ENCODE peak calls at places on chromosomes 5 and 9, in five cellular contexts. W, S, V, P and Q are unnamed samples.

GRCh38 chr5:27742805-27743204 is 704.4 kb upstream of the CDH9 start:
- DNase-seq in P (no peak), S (no peak), W (no peak), V (no peak), Q (no peak)

GRCh38 chr9:16809912-16810610 is 60.4 kb downstream of the BNC2 start:
- DNase-seq in V (no peak), W (no peak), S (no peak), P (no peak), Q (no peak)

GRCh38 chr5:132019857-132020555 is 8.5 kb upstream of the ACSL6 start:
- DNase-seq in S (no peak), V (no peak), P (no peak), W (no peak), Q (peak; percentile 70)

GRCh38 chr5:154368041-154368800 is 77.6 kb upstream of the SAP30L start:
- DNase-seq in S (peak; percentile 97), W (peak; percentile 83), V (no peak), P (peak; percentile 84), Q (no peak)

GRCh38 chr9:26786571-26786970 is 106.0 kb downstream of the CAAP1 start:
- DNase-seq in W (no peak), S (no peak), V (no peak), P (no peak), Q (no peak)

GRCh38 chr5:151811593-151812321 is 40.0 kb downstream of the G3BP1 start:
- DNase-seq in W (no peak), V (no peak), P (no peak), S (peak; percentile 84), Q (no peak)

GRCh38 chr5:137091473-137091872 is 407.7 kb downstream of the SPOCK1 start:
- DNase-seq in V (no peak), S (peak; percentile 17), P (no peak), W (peak; percentile 51), Q (no peak)

GRCh38 chr9:134534661-134535080 is 106.9 kb upstream of the COL5A1 start:
- DNase-seq in S (no peak), W (no peak), P (no peak), V (no peak), Q (peak; percentile 39)

GRCh38 chr9:115882911-115883310 is 270.7 kb upstream of the PAPPA start:
- DNase-seq in V (no peak), S (peak; percentile 33), P (peak; percentile 22), W (no peak), Q (no peak)

GRCh38 chr5:137199966-137200365 is 299.2 kb downstream of the SPOCK1 start:
- DNase-seq in W (no peak), V (no peak), P (peak; percentile 20), S (peak; percentile 17), Q (no peak)

GRCh38 chr5:10536511-10536910 is 27.4 kb upstream of the ANKRD33B start:
- DNase-seq in S (no peak), V (no peak), P (no peak), W (no peak), Q (no peak)

GRCh38 chr5:118646917-118647316 is 341.4 kb downstream of the DTWD2 start:
- DNase-seq in V (no peak), W (peak; percentile 12), P (no peak), S (no peak), Q (no peak)

GRCh38 chr5:90408571-90409317 is 812 bp downstream of the CETN3 start:
- DNase-seq in S (no peak), V (no peak), W (peak; percentile 16), P (no peak), Q (no peak)

GRCh38 chr9:137606005-137606601 is 617 bp downstream of the ARRDC1 start:
- DNase-seq in W (peak; percentile 56), V (peak; percentile 54), S (no peak), P (no peak), Q (peak; percentile 74)

GRCh38 chr9:137605146-137606004 is at the start of gene ARRDC1:
- DNase-seq in V (peak; percentile 94), W (peak; percentile 96), P (peak; percentile 92), S (peak; percentile 93), Q (peak; percentile 98)

GRCh38 chr9:137607141-137607857 is 1.8 kb downstream of the ARRDC1 start:
- DNase-seq in S (no peak), W (no peak), P (no peak), V (no peak), Q (no peak)

GRCh38 chr9:137604345-137605145 is 941 bp upstream of the ARRDC1 start:
- DNase-seq in P (no peak), W (peak; percentile 39), V (no peak), S (no peak), Q (peak; percentile 25)

GRCh38 chr9:137606734-137607138 is 1.2 kb downstream of the ARRDC1 start:
- DNase-seq in W (no peak), P (no peak), S (no peak), V (no peak), Q (no peak)
- H3K4me1 ChIP-seq in W (peaks cover 14% of the 10 kb centered on the region), P (peaks cover 26% of the 10 kb centered on the region), S (peaks cover 18% of the 10 kb centered on the region), V (peaks cover 19% of the 10 kb centered on the region), Q (peaks cover 23% of the 10 kb centered on the region)

DNA sequence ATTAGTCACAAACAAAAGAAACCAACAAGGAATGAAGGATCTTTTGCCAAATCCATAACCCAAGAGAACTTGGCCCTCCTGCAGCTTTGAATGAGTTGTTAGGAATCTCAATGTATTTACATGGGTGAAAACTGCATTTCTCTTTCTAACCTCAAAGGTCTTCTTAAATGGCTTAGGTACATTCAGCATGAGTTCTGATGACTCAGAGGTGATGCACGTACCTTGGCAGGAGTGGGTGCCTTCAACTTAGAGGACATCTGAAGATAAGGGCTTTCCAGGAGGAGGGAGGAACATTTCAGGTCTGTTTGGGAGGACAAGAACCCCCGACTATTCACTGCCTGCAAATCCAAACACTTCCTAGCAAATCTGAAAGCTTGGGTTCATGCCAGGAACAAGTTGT is 65.8 kb downstream of the IRX2 start:
- DNase-seq in S (peak; percentile 0), W (no peak), P (no peak), V (no peak), Q (no peak)
- H3K27ac ChIP-seq in S (no peak overlapping the region), W (no peak overlapping the region), P (no peak overlapping the region), V (no peak overlapping the region), Q (no peak overlapping the region)

GRCh38 chr9:124284940-124285441 is 27.2 kb downstream of the NEK6 start:
- DNase-seq in W (no peak), P (no peak), V (no peak), S (peak; percentile 64), Q (no peak)
- H3K4me1 ChIP-seq in W (peaks cover 25% of the 10 kb centered on the region), P (peaks cover 69% of the 10 kb centered on the region), V (peaks cover 30% of the 10 kb centered on the region), S (no peaks in the 10 kb centered on the region), Q (peaks cover 42% of the 10 kb centered on the region)

GRCh38 chr5:180982008-180982741 is 6.5 kb upstream of the BTNL3 start:
- DNase-seq in V (no peak), W (no peak), S (no peak), P (no peak), Q (no peak)

GRCh38 chr5:180988592-180988991 is at the start of gene BTNL3:
- DNase-seq in V (no peak), W (no peak), P (no peak), S (no peak), Q (no peak)

GRCh38 chr5:180990086-180990888 is 1.6 kb downstream of the BTNL3 start:
- DNase-seq in P (no peak), S (no peak), V (no peak), W (no peak), Q (no peak)

GRCh38 chr5:180990889-180991257 is 2.2 kb downstream of the BTNL3 start:
- DNase-seq in W (no peak), P (no peak), S (no peak), V (no peak), Q (no peak)

DNA sequence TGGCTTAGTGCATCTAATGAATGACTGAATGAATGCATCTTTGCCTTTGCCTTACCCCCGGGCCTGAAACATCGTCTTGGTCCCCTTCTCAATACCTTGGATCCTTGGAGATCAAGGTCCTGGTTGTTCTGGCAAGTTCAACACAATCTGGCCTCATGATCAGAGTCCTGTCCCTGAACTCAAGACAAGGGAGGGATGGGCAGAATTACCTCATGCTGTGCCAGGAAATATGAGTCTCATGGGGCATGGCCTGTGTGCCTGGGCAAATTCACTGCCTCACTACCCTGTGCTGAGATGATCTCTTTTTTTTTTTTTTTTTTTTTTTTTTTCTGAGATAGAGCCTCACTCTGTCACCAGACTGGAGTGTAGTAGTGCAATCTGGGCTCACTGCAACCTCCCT is 635 bp upstream of the BTNL3 start:
- DNase-seq in W (no peak), V (no peak), S (no peak), P (no peak), Q (peak; percentile 65)
- H3K27ac ChIP-seq in W (no peak overlapping the region), V (no peak overlapping the region), S (no peak overlapping the region), P (no peak overlapping the region), Q (peak overlapping the region; percentile 79)

DNA sequence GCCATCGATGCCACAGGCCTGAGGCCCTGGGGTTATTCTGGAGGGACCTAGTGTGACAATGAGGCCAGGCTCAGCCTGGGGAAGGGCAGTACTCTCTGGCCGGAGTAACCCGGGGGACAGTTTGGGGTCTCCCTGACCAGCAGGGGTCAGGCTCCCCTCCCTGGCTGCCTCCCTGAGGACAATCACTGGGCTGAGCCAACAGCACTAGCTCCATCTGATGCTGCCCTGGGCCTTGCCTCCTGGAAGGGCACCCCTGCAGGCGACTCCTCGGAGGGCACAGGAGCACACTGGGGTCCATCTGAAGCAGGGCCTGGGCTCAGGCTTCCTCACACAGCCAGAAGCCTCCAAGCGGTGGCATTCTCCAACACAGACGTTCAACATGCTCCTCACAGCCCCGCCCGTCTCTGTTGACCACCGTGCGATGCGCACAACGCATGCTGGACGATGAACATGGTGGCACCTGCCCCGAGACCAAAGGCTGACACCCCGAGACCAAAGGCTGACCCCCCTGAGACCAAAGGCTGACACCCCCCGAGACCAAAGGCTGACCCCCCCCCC is 68.3 kb downstream of the ADAMTS2 start:
- DNase-seq in W (no peak), P (no peak), S (no peak), V (peak; percentile 14), Q (no peak)
- H3K4me1 ChIP-seq in W (peaks cover 5% of the 10 kb centered on the region), P (no peaks in the 10 kb centered on the region), S (no peaks in the 10 kb centered on the region), V (peaks cover 5% of the 10 kb centered on the region), Q (no peaks in the 10 kb centered on the region)